ENCODE peak calls at places on chromosomes 11 and 22, in four cellular contexts. F is HepG2, A is H1, I is HCT116. Q is an unnamed sample.

GRCh38 chr11:15326535-15326934 is 211.8 kb downstream of the INSC start:
- DNase-seq in A (no peak), F (no peak), I (no peak), Q (no peak)

GRCh38 chr22:39117585-39118191 is 20.6 kb downstream of the APOBEC3H start:
- DNase-seq in I (peak), A (no peak), F (peak), Q (peak)

GRCh38 chr11:7449196-7449840 is 36.0 kb upstream of the OLFML1 start:
- DNase-seq in I (no peak), F (no peak), A (no peak), Q (no peak)

GRCh38 chr22:48098936-48099245 is 1336.4 kb downstream of the TBC1D22A start:
- DNase-seq in A (no peak), I (no peak), F (no peak), Q (no peak)

GRCh38 chr11:92707173-92707619 is 262.3 kb upstream of the MTNR1B start:
- DNase-seq in F (no peak), A (no peak), I (no peak), Q (no peak)

GRCh38 chr11:126700773-126701554 is 299.6 kb downstream of the KIRREL3 start:
- DNase-seq in F (no peak), I (no peak), A (no peak), Q (no peak)

GRCh38 chr22:42039271-42039670 is 31.3 kb downstream of the NAGA start:
- DNase-seq in I (no peak), F (no peak), A (no peak), Q (no peak)

GRCh38 chr11:128207861-128208321 is 379.5 kb downstream of the ETS1 start:
- DNase-seq in F (no peak), I (peak), A (no peak), Q (no peak)

GRCh38 chr22:44571566-44572413 is 73.8 kb upstream of the RTL6 start:
- DNase-seq in I (no peak), A (no peak), F (no peak), Q (no peak)

GRCh38 chr11:6357222-6357621 is 33.1 kb upstream of the SMPD1 start:
- DNase-seq in F (no peak), A (no peak), I (peak), Q (peak)

GRCh38 chr22:48492371-48493320 is 1335.0 kb downstream of the BRD1 start:
- DNase-seq in A (peak), I (peak), F (peak), Q (peak)

GRCh38 chr22:49825944-49826602 is 1.6 kb downstream of the BRD1 start:
- DNase-seq in I (no peak), A (no peak), F (peak), Q (no peak)

GRCh38 chr11:66545701-66546367 is at the start of gene ZDHHC24:
- DNase-seq in F (peak), A (peak), I (peak), Q (peak)
- TF ChIP-seq POLR2A in F (peak), A (no peak), I (peak), Q (peak)

GRCh38 chr11:30772908-30773307 is 186.8 kb upstream of the MPPED2 start:
- DNase-seq in A (no peak), F (no peak), I (no peak), Q (no peak)

GRCh38 chr11:30775123-30775522 is 189.0 kb upstream of the MPPED2 start:
- DNase-seq in F (no peak), A (no peak), I (no peak), Q (no peak)

GRCh38 chr11:30774451-30774850 is 188.3 kb upstream of the MPPED2 start:
- DNase-seq in F (no peak), A (no peak), I (no peak), Q (no peak)
- H2AFZ ChIP-seq in F (no peak), A (peak), I (no peak), Q (no peak)

GRCh38 chr11:76770642-76771445 is 12.3 kb upstream of the TSKU start:
- DNase-seq in A (no peak), I (no peak), F (peak), Q (no peak)
- TF ChIP-seq POLR2A in A (no peak), I (no peak), F (no peak), Q (no peak)

DNA sequence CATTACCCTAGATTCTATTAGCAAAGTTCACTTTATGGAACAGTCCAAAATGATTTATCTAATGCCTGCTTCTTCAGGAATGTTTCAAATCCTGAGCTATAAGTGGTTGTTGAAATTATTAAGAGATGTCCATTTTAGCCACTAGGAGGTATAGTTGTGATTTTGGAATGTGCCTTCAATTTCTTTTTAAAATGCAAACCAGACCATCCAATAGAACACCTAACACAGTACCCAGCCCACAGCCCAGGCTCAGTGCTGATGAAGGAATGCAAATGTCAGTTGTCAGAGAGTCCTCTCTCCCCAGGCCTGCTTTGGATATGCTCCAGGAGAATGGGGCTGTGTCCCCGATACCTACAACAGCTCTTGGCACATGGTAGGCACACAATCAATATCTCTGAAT is 85.8 kb upstream of the E2F8 start:
- DNase-seq in I (no peak), F (no peak), A (no peak), Q (no peak)
- H2AFZ ChIP-seq in I (no peak), F (no peak), A (no peak), Q (no peak)

DNA sequence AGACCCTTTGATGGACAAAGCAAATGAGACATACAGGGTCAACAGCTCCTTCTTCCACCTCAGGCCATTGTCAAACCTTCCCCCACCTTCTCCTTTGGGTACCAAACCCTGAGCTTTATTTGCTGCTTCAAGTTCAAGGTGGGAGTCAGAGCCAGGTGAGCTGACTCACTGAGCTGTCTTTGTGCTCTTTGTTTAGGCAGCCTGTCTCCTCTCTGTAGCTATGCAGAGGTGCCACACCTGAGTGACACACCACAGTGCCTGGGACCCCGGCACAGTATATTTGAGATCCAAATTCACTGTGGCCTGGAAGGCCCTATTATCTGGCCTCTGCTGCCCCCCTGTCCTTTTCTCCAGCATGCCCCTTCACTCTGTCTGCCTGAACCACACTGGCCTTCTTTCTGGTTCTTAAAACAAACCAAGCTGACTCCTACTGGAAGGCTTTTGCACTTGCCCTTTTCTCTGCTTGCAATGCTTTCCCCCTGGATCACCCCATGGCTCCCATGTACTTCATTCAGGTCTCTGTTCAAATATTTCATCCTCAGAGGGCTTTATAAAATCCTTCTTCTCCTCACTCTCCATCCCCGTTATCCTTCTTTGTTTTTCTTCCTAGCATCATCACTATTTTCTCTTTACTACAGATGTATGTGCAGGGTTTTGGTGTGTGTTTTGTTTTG is 16.1 kb downstream of the LMO2 start:
- DNase-seq in F (no peak), I (no peak), A (no peak), Q (no peak)
- TF ChIP-seq POLR2A in F (no peak), I (no peak), A (no peak), Q (no peak)

GRCh38 chr11:93895106-93895862 is 44.9 kb upstream of the VSTM5 start:
- DNase-seq in A (no peak), I (peak), F (peak), Q (peak)
- H2AFZ ChIP-seq in A (peak), I (no peak), F (no peak), Q (no peak)

GRCh38 chr11:119108151-119108856 is 1.2 kb downstream of the C2CD2L start:
- DNase-seq in A (peak), I (no peak), F (peak), Q (peak)

GRCh38 chr11:119109843-119110242 is 2.7 kb downstream of the C2CD2L start:
- DNase-seq in A (no peak), I (no peak), F (no peak), Q (no peak)

GRCh38 chr11:119107538-119108150 is 500 bp downstream of the C2CD2L start:
- DNase-seq in F (no peak), I (no peak), A (no peak), Q (no peak)

GRCh38 chr11:119108857-119109221 is 1.7 kb downstream of the C2CD2L start:
- DNase-seq in F (peak), A (no peak), I (no peak), Q (no peak)

DNA sequence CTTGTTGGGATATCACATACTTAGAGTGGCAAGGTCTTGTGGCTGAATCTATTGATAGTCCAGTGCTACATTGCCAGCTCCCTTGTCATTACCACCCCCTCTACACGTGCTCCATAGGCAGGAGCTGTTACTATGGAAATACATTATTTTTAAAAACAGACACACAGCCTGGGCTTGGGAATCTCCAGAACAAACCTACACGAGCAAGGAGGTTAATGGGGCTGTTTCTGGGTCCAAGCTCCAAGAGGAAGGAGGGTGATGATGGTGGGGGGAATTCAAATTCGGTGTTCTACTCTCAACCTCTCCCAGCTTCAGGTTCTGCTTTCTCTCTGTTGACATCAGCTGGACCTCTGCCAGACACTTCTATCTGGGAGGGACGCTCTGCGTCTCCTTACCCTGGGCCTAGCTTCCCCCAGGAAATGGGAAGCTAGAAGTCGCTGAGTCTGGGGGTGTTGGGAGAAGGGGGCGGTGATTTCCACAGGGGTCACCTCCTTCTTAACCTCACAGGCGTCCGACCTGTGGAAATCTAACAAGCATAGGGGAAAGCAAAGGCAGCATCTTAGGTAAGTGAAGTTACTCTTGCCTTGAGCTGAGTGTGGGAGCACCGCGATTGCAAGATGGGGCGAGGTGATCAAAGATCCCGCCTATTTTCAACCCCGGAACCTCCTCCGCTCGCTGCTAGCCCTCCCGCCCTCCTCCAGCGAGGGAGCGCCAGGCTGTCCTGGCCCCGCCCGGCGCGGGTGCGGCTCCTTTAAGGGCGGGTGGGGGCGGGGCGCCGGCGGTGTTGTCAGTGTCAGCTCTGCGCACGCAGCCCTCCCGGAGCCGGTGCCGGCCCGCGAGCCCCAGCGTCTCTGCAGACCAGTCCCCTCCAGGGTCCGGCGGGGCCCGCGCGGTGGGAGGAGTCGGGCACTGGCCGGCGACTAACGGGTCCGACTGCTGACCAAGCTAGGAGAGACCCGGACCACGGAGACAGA is at the start of gene C2CD2L:
- DNase-seq in A (peak), I (peak), F (peak), Q (peak)
- TF ChIP-seq POLR2A in A (no peak), I (no peak), F (peak), Q (peak)

GRCh38 chr11:28043930-28044709 is 63.8 kb downstream of the KIF18A start:
- DNase-seq in A (no peak), F (no peak), I (no peak), Q (no peak)

GRCh38 chr11:28049338-28050216 is 58.4 kb downstream of the KIF18A start:
- DNase-seq in I (peak), A (no peak), F (no peak), Q (no peak)

DNA sequence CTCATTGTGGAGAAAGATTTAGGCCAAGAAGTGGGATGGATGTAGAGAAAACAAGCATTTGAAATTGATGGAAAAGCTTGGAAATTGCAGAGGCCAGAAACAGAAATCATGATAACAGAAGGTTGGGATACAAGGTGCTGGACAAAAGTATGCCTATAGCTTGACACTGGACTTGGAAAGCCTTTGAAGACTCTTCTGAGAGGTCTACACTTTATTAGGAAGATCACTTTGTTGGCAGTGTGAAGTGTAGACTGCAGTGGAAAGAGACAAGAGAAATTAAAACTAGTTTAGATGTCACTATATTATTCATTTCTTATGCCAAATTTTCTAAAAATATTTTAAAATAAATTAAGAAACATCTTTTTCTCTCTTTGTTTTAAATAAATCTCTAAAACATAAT is 59.1 kb downstream of the KIF18A start:
- DNase-seq in A (no peak), I (no peak), F (no peak), Q (no peak)
- H2AFZ ChIP-seq in A (no peak), I (no peak), F (no peak), Q (no peak)

Q was measured in K562.